ENCODE peak calls at places on chromosomes 12 and 14, in five cellular contexts. One of them, this sample, is unnamed.
A peak's percentile ranks its signal among the peaks of the same experiment; 100 is the strongest.

GRCh38 chr14:105880616-105881015 is 354.2 kb downstream of the TMEM121 start:
- DNase-seq in transverse colon: no peak
- DNase-seq in cardiac fibroblast: no peak
- DNase-seq in upper lobe of right lung: no peak
- DNase-seq in PC-3: no peak
- DNase-seq in this sample: no peak

GRCh38 chr12:79592865-79593264 is 97.9 kb downstream of the PAWR start:
- DNase-seq in transverse colon: no peak
- DNase-seq in cardiac fibroblast: no peak
- DNase-seq in upper lobe of right lung: no peak
- DNase-seq in PC-3: no peak
- DNase-seq in this sample: no peak

GRCh38 chr14:61527325-61528100 is 167.8 kb upstream of the HIF1A start:
- DNase-seq in transverse colon: no peak
- DNase-seq in cardiac fibroblast: peak; percentile 90
- DNase-seq in upper lobe of right lung: no peak
- DNase-seq in PC-3: peak; percentile 85
- DNase-seq in this sample: peak; percentile 59

GRCh38 chr12:54160807-54161480 is 27.8 kb downstream of the SMUG1 start:
- DNase-seq in transverse colon: no peak
- DNase-seq in cardiac fibroblast: no peak
- DNase-seq in upper lobe of right lung: no peak
- DNase-seq in PC-3: no peak
- DNase-seq in this sample: no peak

GRCh38 chr12:56931474-56931978 is 2.7 kb downstream of the SDR9C7 start:
- DNase-seq in transverse colon: no peak
- DNase-seq in cardiac fibroblast: peak; percentile 82
- DNase-seq in upper lobe of right lung: no peak
- DNase-seq in PC-3: peak; percentile 16
- DNase-seq in this sample: peak; percentile 72

GRCh38 chr14:58243790-58244555 is 670 bp upstream of the PSMA3 start:
- DNase-seq in transverse colon: no peak
- DNase-seq in cardiac fibroblast: peak; percentile 57
- DNase-seq in upper lobe of right lung: no peak
- DNase-seq in PC-3: peak; percentile 94
- DNase-seq in this sample: no peak

GRCh38 chr14:39956372-39956771 is 524.1 kb upstream of the FBXO33 start:
- DNase-seq in transverse colon: no peak
- DNase-seq in cardiac fibroblast: no peak
- DNase-seq in upper lobe of right lung: no peak
- DNase-seq in PC-3: peak; percentile 63
- DNase-seq in this sample: no peak

GRCh38 chr14:102849522-102850379 is 72.5 kb downstream of the TRAF3 start:
- DNase-seq in transverse colon: peak; percentile 63
- DNase-seq in cardiac fibroblast: peak; percentile 64
- DNase-seq in upper lobe of right lung: no peak
- DNase-seq in PC-3: no peak
- DNase-seq in this sample: peak; percentile 44

GRCh38 chr14:30443368-30444007 is 115.5 kb upstream of the G2E3 start:
- DNase-seq in transverse colon: no peak
- DNase-seq in cardiac fibroblast: peak; percentile 65
- DNase-seq in upper lobe of right lung: no peak
- DNase-seq in PC-3: peak; percentile 73
- DNase-seq in this sample: peak; percentile 70

GRCh38 chr12:94832780-94833760 is 170.4 kb downstream of the NDUFA12 start:
- DNase-seq in transverse colon: no peak
- DNase-seq in cardiac fibroblast: peak; percentile 52
- DNase-seq in upper lobe of right lung: no peak
- DNase-seq in PC-3: peak; percentile 7
- DNase-seq in this sample: peak; percentile 70

GRCh38 chr12:103884316-103884715 is 43.3 kb upstream of the NT5DC3 start:
- DNase-seq in transverse colon: peak; percentile 24
- DNase-seq in cardiac fibroblast: peak; percentile 73
- DNase-seq in upper lobe of right lung: no peak
- DNase-seq in PC-3: peak; percentile 60
- DNase-seq in this sample: peak; percentile 85

GRCh38 chr14:77260199-77260598 is 10.8 kb downstream of the NGB start:
- DNase-seq in transverse colon: no peak
- DNase-seq in cardiac fibroblast: no peak
- DNase-seq in upper lobe of right lung: no peak
- DNase-seq in PC-3: no peak
- DNase-seq in this sample: no peak

GRCh38 chr12:18897816-18898215 is 159.9 kb downstream of the CAPZA3 start:
- DNase-seq in transverse colon: no peak
- DNase-seq in cardiac fibroblast: no peak
- DNase-seq in upper lobe of right lung: no peak
- DNase-seq in PC-3: no peak
- DNase-seq in this sample: no peak

GRCh38 chr12:64663019-64663418 is 52.7 kb downstream of the RASSF3 start:
- DNase-seq in transverse colon: no peak
- DNase-seq in cardiac fibroblast: no peak
- DNase-seq in upper lobe of right lung: no peak
- DNase-seq in PC-3: no peak
- DNase-seq in this sample: no peak

GRCh38 chr14:102231476-102232347 is 73.3 kb downstream of the MOK start:
- DNase-seq in transverse colon: no peak
- DNase-seq in cardiac fibroblast: no peak
- DNase-seq in upper lobe of right lung: no peak
- DNase-seq in PC-3: no peak
- DNase-seq in this sample: no peak

GRCh38 chr12:79844693-79845092 is 90.2 kb downstream of the PPP1R12A start:
- DNase-seq in transverse colon: no peak
- DNase-seq in cardiac fibroblast: peak; percentile 71
- DNase-seq in upper lobe of right lung: no peak
- DNase-seq in PC-3: peak; percentile 41
- DNase-seq in this sample: peak; percentile 80

GRCh38 chr14:87179936-87180335 is 813.0 kb downstream of the GALC start:
- DNase-seq in transverse colon: no peak
- DNase-seq in cardiac fibroblast: no peak
- DNase-seq in upper lobe of right lung: no peak
- DNase-seq in PC-3: no peak
- DNase-seq in this sample: no peak

GRCh38 chr12:114316076-114316475 is 89.9 kb downstream of the TBX5 start:
- DNase-seq in transverse colon: no peak
- DNase-seq in cardiac fibroblast: peak; percentile 72
- DNase-seq in upper lobe of right lung: no peak
- DNase-seq in PC-3: peak; percentile 47
- DNase-seq in this sample: peak; percentile 51

GRCh38 chr12:25924535-25925001 is 33.9 kb upstream of the RASSF8 start:
- DNase-seq in transverse colon: no peak
- DNase-seq in cardiac fibroblast: no peak
- DNase-seq in upper lobe of right lung: no peak
- DNase-seq in PC-3: peak; percentile 100
- DNase-seq in this sample: no peak

DNA sequence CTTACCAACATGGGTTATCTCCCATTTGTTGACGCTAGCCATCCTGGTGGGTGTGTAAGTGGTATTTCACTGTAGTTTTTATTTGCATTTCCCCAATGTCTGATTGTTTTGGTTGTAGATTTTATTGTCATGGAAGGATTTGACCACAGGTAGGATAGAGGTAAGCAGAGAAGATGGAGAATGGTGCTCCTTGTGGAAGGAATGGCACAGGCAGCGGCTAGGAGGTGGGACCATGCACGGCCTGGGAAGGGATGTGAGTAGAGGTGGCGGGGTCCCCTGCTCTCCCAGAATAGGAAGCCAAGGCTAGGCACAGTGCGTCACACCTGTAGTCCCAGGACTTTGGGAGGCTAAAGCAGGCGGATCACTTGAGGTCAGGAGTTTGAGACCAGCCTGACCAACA is 41.4 kb downstream of the PHETA1 start:
- DNase-seq in transverse colon: no peak
- DNase-seq in cardiac fibroblast: no peak
- DNase-seq in upper lobe of right lung: no peak
- DNase-seq in PC-3: no peak
- DNase-seq in this sample: no peak
- TF ChIP-seq CTCF in transverse colon: no peak
- TF ChIP-seq CTCF in cardiac fibroblast: no peak
- TF ChIP-seq CTCF in upper lobe of right lung: no peak
- TF ChIP-seq CTCF in PC-3: peak; percentile 37
- TF ChIP-seq CTCF in this sample: no peak

GRCh38 chr12:15225136-15225535 is 3.9 kb upstream of the RERG start:
- DNase-seq in transverse colon: no peak
- DNase-seq in cardiac fibroblast: peak; percentile 50
- DNase-seq in upper lobe of right lung: no peak
- DNase-seq in PC-3: no peak
- DNase-seq in this sample: no peak
- H3K4me3 ChIP-seq in transverse colon: no peak overlapping the region
- H3K4me3 ChIP-seq in cardiac fibroblast: no peak overlapping the region
- H3K4me3 ChIP-seq in upper lobe of right lung: no peak overlapping the region
- H3K4me3 ChIP-seq in PC-3: no peak overlapping the region
- H3K4me3 ChIP-seq in this sample: no peak overlapping the region

GRCh38 chr14:104001003-104001402 is 58.7 kb upstream of the RD3L start:
- DNase-seq in transverse colon: no peak
- DNase-seq in cardiac fibroblast: no peak
- DNase-seq in upper lobe of right lung: no peak
- DNase-seq in PC-3: peak; percentile 31
- DNase-seq in this sample: no peak
- TF ChIP-seq CTCF in transverse colon: no peak
- TF ChIP-seq CTCF in cardiac fibroblast: no peak
- TF ChIP-seq CTCF in upper lobe of right lung: peak; percentile 17
- TF ChIP-seq CTCF in PC-3: peak; percentile 62
- TF ChIP-seq CTCF in this sample: no peak

DNA sequence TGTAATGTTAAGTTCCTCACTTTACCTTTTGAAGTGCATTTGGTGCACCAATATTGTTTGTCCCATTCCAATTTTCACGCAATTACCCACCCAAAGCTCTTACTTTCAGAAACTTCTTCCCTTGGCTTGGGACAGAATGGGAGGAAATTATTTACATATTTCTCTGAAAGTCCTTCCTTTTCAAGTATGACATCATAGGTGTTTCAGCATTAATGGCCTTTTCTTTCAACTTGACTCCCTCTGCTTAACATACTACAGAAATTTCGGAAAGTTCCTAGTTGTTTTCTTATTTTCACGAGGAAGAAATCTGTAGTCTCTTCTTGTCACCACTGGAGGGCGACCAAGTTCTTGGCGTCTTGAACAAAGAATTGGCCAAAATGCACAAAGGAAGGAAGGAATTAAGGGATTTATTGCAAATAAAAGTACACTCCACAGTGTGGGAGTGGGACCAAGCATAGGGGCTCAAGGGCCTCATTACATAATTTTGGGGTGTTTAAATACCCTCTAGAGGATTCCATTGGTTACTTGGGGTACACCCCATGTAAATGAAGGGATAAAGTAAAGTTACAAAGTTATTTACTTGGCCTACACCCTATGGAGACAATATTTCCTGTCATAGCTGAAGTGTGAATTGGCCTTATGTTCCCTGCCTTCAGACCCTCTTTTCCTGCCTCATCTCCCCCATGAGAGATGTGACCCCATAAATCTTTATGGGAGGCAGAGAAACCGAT is 70.5 kb downstream of the RPL10L start:
- DNase-seq in transverse colon: peak; percentile 14
- DNase-seq in cardiac fibroblast: peak; percentile 32
- DNase-seq in upper lobe of right lung: no peak
- DNase-seq in PC-3: peak; percentile 58
- DNase-seq in this sample: no peak
- H3K4me3 ChIP-seq in transverse colon: no peak overlapping the region
- H3K4me3 ChIP-seq in cardiac fibroblast: no peak overlapping the region
- H3K4me3 ChIP-seq in upper lobe of right lung: no peak overlapping the region
- H3K4me3 ChIP-seq in PC-3: no peak overlapping the region
- H3K4me3 ChIP-seq in this sample: no peak overlapping the region

GRCh38 chr12:3033538-3033865 is 43.7 kb upstream of the TSPAN9 start:
- DNase-seq in transverse colon: no peak
- DNase-seq in cardiac fibroblast: no peak
- DNase-seq in upper lobe of right lung: no peak
- DNase-seq in PC-3: no peak
- DNase-seq in this sample: no peak

GRCh38 chr12:3035171-3035570 is 42.0 kb upstream of the TSPAN9 start:
- DNase-seq in transverse colon: no peak
- DNase-seq in cardiac fibroblast: peak; percentile 29
- DNase-seq in upper lobe of right lung: no peak
- DNase-seq in PC-3: no peak
- DNase-seq in this sample: peak; percentile 32

GRCh38 chr12:3032770-3033537 is 44.2 kb upstream of the TSPAN9 start:
- DNase-seq in transverse colon: no peak
- DNase-seq in cardiac fibroblast: no peak
- DNase-seq in upper lobe of right lung: no peak
- DNase-seq in PC-3: no peak
- DNase-seq in this sample: no peak

GRCh38 chr12:3035815-3036702 is 41.1 kb upstream of the TSPAN9 start:
- DNase-seq in transverse colon: no peak
- DNase-seq in cardiac fibroblast: peak; percentile 37
- DNase-seq in upper lobe of right lung: no peak
- DNase-seq in PC-3: no peak
- DNase-seq in this sample: peak; percentile 26

GRCh38 chr12:3034067-3034750 is 43.0 kb upstream of the TSPAN9 start:
- DNase-seq in transverse colon: peak; percentile 51
- DNase-seq in cardiac fibroblast: peak; percentile 77
- DNase-seq in upper lobe of right lung: peak; percentile 74
- DNase-seq in PC-3: peak; percentile 59
- DNase-seq in this sample: peak; percentile 59
- TF ChIP-seq CTCF in transverse colon: peak; percentile 57
- TF ChIP-seq CTCF in cardiac fibroblast: peak; percentile 91
- TF ChIP-seq CTCF in upper lobe of right lung: peak; percentile 63
- TF ChIP-seq CTCF in PC-3: peak; percentile 63
- TF ChIP-seq CTCF in this sample: peak; percentile 85

GRCh38 chr14:59583755-59584154 is 7.1 kb upstream of the CCDC175 start:
- DNase-seq in transverse colon: no peak
- DNase-seq in cardiac fibroblast: peak; percentile 57
- DNase-seq in upper lobe of right lung: no peak
- DNase-seq in PC-3: peak; percentile 62
- DNase-seq in this sample: peak; percentile 67
- H3K4me3 ChIP-seq in transverse colon: no peak overlapping the region
- H3K4me3 ChIP-seq in cardiac fibroblast: no peak overlapping the region
- H3K4me3 ChIP-seq in upper lobe of right lung: no peak overlapping the region
- H3K4me3 ChIP-seq in PC-3: no peak overlapping the region
- H3K4me3 ChIP-seq in this sample: no peak overlapping the region